ENCODE peak calls at places on chromosomes 2 and 18, in nine cellular contexts. W, N, U, M, H, K, C, B and T are unnamed samples.

GRCh38 chr2:177972123-177972522 is 100.5 kb downstream of the PDE11A start:
- DNase-seq in W (no peak), N (no peak), U (no peak), M (no peak), H (no peak), K (no peak), C (no peak), B (no peak), T (no peak)

GRCh38 chr18:66792466-66792865 is 188.6 kb upstream of the CDH19 start:
- DNase-seq in W (peak), N (no peak), U (no peak), M (no peak), H (no peak), K (peak), C (no peak), B (no peak), T (no peak)

GRCh38 chr18:10033038-10033437 is 119.2 kb downstream of the VAPA start:
- DNase-seq in W (no peak), N (no peak), U (no peak), M (no peak), H (no peak), K (no peak), C (no peak), B (no peak), T (no peak)

GRCh38 chr2:108988796-108989713 is at the start of gene EDAR:
- DNase-seq in W (peak), N (peak), U (no peak), M (peak), H (peak), K (peak), C (peak), B (peak), T (peak)

GRCh38 chr18:10051877-10052631 is 138.2 kb downstream of the VAPA start:
- DNase-seq in W (peak), N (no peak), U (peak), M (no peak), H (no peak), K (no peak), C (peak), B (peak), T (no peak)

GRCh38 chr2:126793885-126794613 is 104.6 kb upstream of the TEX51 start:
- DNase-seq in W (no peak), N (no peak), U (no peak), M (no peak), H (no peak), K (no peak), C (peak), B (no peak), T (no peak)

GRCh38 chr2:220432645-220433044 is 805.2 kb downstream of the SLC4A3 start:
- DNase-seq in W (no peak), N (no peak), U (no peak), M (no peak), H (no peak), K (no peak), C (no peak), B (no peak), T (no peak)

GRCh38 chr2:157345647-157346389 is 20.2 kb upstream of the ERMN start:
- DNase-seq in W (no peak), N (no peak), U (no peak), M (no peak), H (no peak), K (no peak), C (no peak), B (no peak), T (no peak)

GRCh38 chr2:25014631-25015030 is 27.2 kb upstream of the EFR3B start:
- DNase-seq in W (no peak), N (no peak), U (no peak), M (no peak), H (no peak), K (no peak), C (no peak), B (no peak), T (no peak)

GRCh38 chr2:16861154-16861929 is 195.7 kb upstream of the CYRIA start:
- DNase-seq in W (peak), N (no peak), U (no peak), M (no peak), H (no peak), K (peak), C (no peak), B (no peak), T (no peak)